ENCODE peak calls at places on chromosomes 16 and 17, in seven cellular contexts. One of them, this sample, is unnamed.

GRCh38 chr17:69967910-69968411 is 107.1 kb upstream of the KCNJ16 start:
- DNase-seq in AG04450: peak
- DNase-seq in cardiac fibroblast: peak
- DNase-seq in MM.1S: no peak
- DNase-seq in neural progenitor cell: no peak
- DNase-seq in WERI-Rb-1: no peak
- DNase-seq in Panc1: no peak
- DNase-seq in this sample: no peak

GRCh38 chr17:78391843-78392242 is 13.4 kb downstream of the PGS1 start:
- DNase-seq in WERI-Rb-1: no peak
- DNase-seq in AG04450: no peak
- DNase-seq in MM.1S: no peak
- DNase-seq in Panc1: no peak
- DNase-seq in neural progenitor cell: no peak
- DNase-seq in cardiac fibroblast: peak
- DNase-seq in this sample: no peak

GRCh38 chr17:33072421-33073175 is 81.0 kb downstream of the SPACA3 start:
- DNase-seq in Panc1: no peak
- DNase-seq in AG04450: no peak
- DNase-seq in cardiac fibroblast: no peak
- DNase-seq in neural progenitor cell: no peak
- DNase-seq in MM.1S: no peak
- DNase-seq in WERI-Rb-1: no peak
- DNase-seq in this sample: no peak

GRCh38 chr16:75099075-75099667 is 17.4 kb downstream of the LDHD start:
- DNase-seq in MM.1S: no peak
- DNase-seq in neural progenitor cell: no peak
- DNase-seq in Panc1: no peak
- DNase-seq in cardiac fibroblast: no peak
- DNase-seq in AG04450: no peak
- DNase-seq in WERI-Rb-1: peak
- DNase-seq in this sample: no peak

GRCh38 chr17:42424991-42425610 is 2.0 kb upstream of the CAVIN1 start:
- DNase-seq in neural progenitor cell: no peak
- DNase-seq in WERI-Rb-1: no peak
- DNase-seq in AG04450: no peak
- DNase-seq in Panc1: no peak
- DNase-seq in MM.1S: no peak
- DNase-seq in cardiac fibroblast: no peak
- DNase-seq in this sample: no peak

GRCh38 chr17:83151442-83152220 is 72.2 kb downstream of the METRNL start:
- DNase-seq in MM.1S: no peak
- DNase-seq in WERI-Rb-1: no peak
- DNase-seq in neural progenitor cell: no peak
- DNase-seq in AG04450: no peak
- DNase-seq in Panc1: no peak
- DNase-seq in cardiac fibroblast: no peak
- DNase-seq in this sample: peak

GRCh38 chr17:49971848-49972485 is 3.0 kb downstream of the DLX4 start:
- DNase-seq in AG04450: no peak
- DNase-seq in WERI-Rb-1: peak
- DNase-seq in Panc1: no peak
- DNase-seq in MM.1S: no peak
- DNase-seq in neural progenitor cell: peak
- DNase-seq in cardiac fibroblast: no peak
- DNase-seq in this sample: no peak

GRCh38 chr16:84761448-84762368 is 58.1 kb upstream of the CRISPLD2 start:
- DNase-seq in AG04450: no peak
- DNase-seq in MM.1S: no peak
- DNase-seq in WERI-Rb-1: no peak
- DNase-seq in cardiac fibroblast: peak
- DNase-seq in Panc1: no peak
- DNase-seq in neural progenitor cell: no peak
- DNase-seq in this sample: no peak

GRCh38 chr16:89120281-89120680 is 26.6 kb downstream of the ACSF3 start:
- DNase-seq in Panc1: no peak
- DNase-seq in cardiac fibroblast: no peak
- DNase-seq in neural progenitor cell: no peak
- DNase-seq in MM.1S: no peak
- DNase-seq in WERI-Rb-1: no peak
- DNase-seq in AG04450: no peak
- DNase-seq in this sample: no peak

GRCh38 chr16:22284637-22285515 is 12.3 kb upstream of the POLR3E start:
- DNase-seq in cardiac fibroblast: no peak
- DNase-seq in Panc1: no peak
- DNase-seq in WERI-Rb-1: no peak
- DNase-seq in MM.1S: no peak
- DNase-seq in AG04450: peak
- DNase-seq in neural progenitor cell: no peak
- DNase-seq in this sample: no peak

GRCh38 chr17:509316-509715 is 156.7 kb upstream of the RPH3AL start:
- DNase-seq in cardiac fibroblast: no peak
- DNase-seq in Panc1: no peak
- DNase-seq in WERI-Rb-1: no peak
- DNase-seq in neural progenitor cell: no peak
- DNase-seq in AG04450: no peak
- DNase-seq in MM.1S: no peak
- DNase-seq in this sample: no peak

GRCh38 chr16:77383606-77384187 is 51.1 kb downstream of the ADAMTS18 start:
- DNase-seq in cardiac fibroblast: no peak
- DNase-seq in MM.1S: no peak
- DNase-seq in WERI-Rb-1: no peak
- DNase-seq in neural progenitor cell: no peak
- DNase-seq in AG04450: no peak
- DNase-seq in Panc1: no peak
- DNase-seq in this sample: no peak

GRCh38 chr16:87325480-87325879 is 8.3 kb upstream of the C16orf95 start:
- DNase-seq in MM.1S: no peak
- DNase-seq in WERI-Rb-1: no peak
- DNase-seq in AG04450: no peak
- DNase-seq in neural progenitor cell: no peak
- DNase-seq in cardiac fibroblast: no peak
- DNase-seq in Panc1: no peak
- DNase-seq in this sample: no peak

GRCh38 chr16:25585526-25585925 is 106.2 kb upstream of the HS3ST4 start:
- DNase-seq in neural progenitor cell: no peak
- DNase-seq in WERI-Rb-1: no peak
- DNase-seq in MM.1S: peak
- DNase-seq in Panc1: no peak
- DNase-seq in AG04450: no peak
- DNase-seq in cardiac fibroblast: no peak
- DNase-seq in this sample: no peak

GRCh38 chr16:21169249-21169981 is 10.9 kb downstream of the LDAF1 start:
- DNase-seq in cardiac fibroblast: peak
- DNase-seq in AG04450: no peak
- DNase-seq in WERI-Rb-1: no peak
- DNase-seq in Panc1: no peak
- DNase-seq in MM.1S: no peak
- DNase-seq in neural progenitor cell: no peak
- DNase-seq in this sample: no peak

GRCh38 chr16:5584100-5584499 is 486.5 kb upstream of the EEF2KMT start:
- DNase-seq in MM.1S: no peak
- DNase-seq in AG04450: no peak
- DNase-seq in WERI-Rb-1: no peak
- DNase-seq in Panc1: no peak
- DNase-seq in neural progenitor cell: no peak
- DNase-seq in cardiac fibroblast: no peak
- DNase-seq in this sample: no peak

GRCh38 chr16:11708421-11708820 is 34.2 kb downstream of the TXNDC11 start:
- DNase-seq in WERI-Rb-1: no peak
- DNase-seq in neural progenitor cell: no peak
- DNase-seq in Panc1: no peak
- DNase-seq in MM.1S: no peak
- DNase-seq in cardiac fibroblast: peak
- DNase-seq in AG04450: no peak
- DNase-seq in this sample: no peak

GRCh38 chr16:69017036-69017783 is 88.2 kb upstream of the HAS3 start:
- DNase-seq in AG04450: no peak
- DNase-seq in neural progenitor cell: no peak
- DNase-seq in MM.1S: no peak
- DNase-seq in WERI-Rb-1: no peak
- DNase-seq in cardiac fibroblast: peak
- DNase-seq in Panc1: no peak
- DNase-seq in this sample: peak

GRCh38 chr17:2853111-2853721 is 57.0 kb downstream of the RAP1GAP2 start:
- DNase-seq in cardiac fibroblast: peak
- DNase-seq in WERI-Rb-1: peak
- DNase-seq in Panc1: no peak
- DNase-seq in AG04450: no peak
- DNase-seq in MM.1S: no peak
- DNase-seq in neural progenitor cell: peak
- DNase-seq in this sample: no peak

GRCh38 chr17:44086364-44087311 is 16.1 kb downstream of the G6PC3 start:
- DNase-seq in MM.1S: no peak
- DNase-seq in AG04450: peak
- DNase-seq in Panc1: no peak
- DNase-seq in neural progenitor cell: peak
- DNase-seq in WERI-Rb-1: peak
- DNase-seq in cardiac fibroblast: peak
- DNase-seq in this sample: no peak

GRCh38 chr17:40323731-40324650 is 15.0 kb downstream of the RARA start:
- DNase-seq in AG04450: no peak
- DNase-seq in neural progenitor cell: no peak
- DNase-seq in WERI-Rb-1: no peak
- DNase-seq in Panc1: no peak
- DNase-seq in cardiac fibroblast: peak
- DNase-seq in MM.1S: peak
- DNase-seq in this sample: no peak

GRCh38 chr17:51004249-51004648 is 116.4 kb downstream of the SPAG9 start:
- DNase-seq in cardiac fibroblast: no peak
- DNase-seq in neural progenitor cell: no peak
- DNase-seq in Panc1: no peak
- DNase-seq in MM.1S: no peak
- DNase-seq in WERI-Rb-1: no peak
- DNase-seq in AG04450: no peak
- DNase-seq in this sample: no peak

GRCh38 chr17:51005768-51006167 is 114.9 kb downstream of the SPAG9 start:
- DNase-seq in MM.1S: no peak
- DNase-seq in AG04450: no peak
- DNase-seq in WERI-Rb-1: no peak
- DNase-seq in Panc1: no peak
- DNase-seq in cardiac fibroblast: no peak
- DNase-seq in neural progenitor cell: no peak
- DNase-seq in this sample: no peak

GRCh38 chr17:51006601-51007000 is 114.1 kb downstream of the SPAG9 start:
- DNase-seq in MM.1S: no peak
- DNase-seq in neural progenitor cell: peak
- DNase-seq in AG04450: no peak
- DNase-seq in Panc1: no peak
- DNase-seq in cardiac fibroblast: peak
- DNase-seq in WERI-Rb-1: no peak
- DNase-seq in this sample: no peak

DNA sequence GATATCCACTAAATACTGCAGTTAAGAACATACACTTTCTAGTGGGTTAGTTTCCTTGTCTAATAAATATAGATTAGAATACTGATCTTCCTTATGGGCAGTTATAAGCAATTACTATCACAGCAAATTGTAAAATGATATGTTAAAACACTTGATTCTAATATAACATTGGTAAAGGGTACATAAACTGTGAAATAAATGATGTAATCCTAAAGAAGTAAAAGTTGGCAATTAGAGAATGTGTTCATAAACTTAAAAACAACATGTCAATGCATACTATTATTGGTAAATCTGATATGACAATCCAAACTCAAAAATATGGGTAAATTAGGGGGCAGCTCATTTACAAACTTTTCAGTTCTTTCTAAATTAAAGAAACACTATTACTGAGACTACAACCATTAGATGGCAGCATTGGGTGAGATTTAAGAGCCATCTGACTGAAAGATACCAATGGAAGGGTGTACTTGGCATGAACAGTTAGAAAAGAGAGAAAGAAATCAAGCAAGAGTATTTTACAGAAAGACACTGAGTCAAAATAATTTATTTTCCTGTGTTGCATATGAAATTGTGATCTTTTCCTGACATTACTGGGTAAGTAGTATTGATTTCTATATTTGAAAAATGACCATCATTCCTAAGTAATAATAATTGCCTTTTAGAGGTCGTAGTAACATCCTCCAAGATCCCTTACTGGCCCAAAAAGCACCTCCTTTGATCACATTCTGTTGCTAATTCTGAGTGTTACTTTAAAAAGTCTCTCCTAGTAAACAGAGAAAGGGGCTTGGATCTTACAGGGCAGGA is 119.6 kb downstream of the SPAG9 start:
- DNase-seq in neural progenitor cell: peak
- DNase-seq in WERI-Rb-1: no peak
- DNase-seq in cardiac fibroblast: peak
- DNase-seq in AG04450: peak
- DNase-seq in Panc1: peak
- DNase-seq in MM.1S: peak
- DNase-seq in this sample: peak
- TF ChIP-seq CTCF in neural progenitor cell: peak
- TF ChIP-seq CTCF in WERI-Rb-1: peak
- TF ChIP-seq CTCF in cardiac fibroblast: peak
- TF ChIP-seq CTCF in AG04450: peak
- TF ChIP-seq CTCF in Panc1: peak
- TF ChIP-seq CTCF in MM.1S: peak
- TF ChIP-seq CTCF in this sample: peak

GRCh38 chr17:59963738-59964454 is 644 bp downstream of the RNFT1 start:
- DNase-seq in WERI-Rb-1: peak
- DNase-seq in AG04450: peak
- DNase-seq in cardiac fibroblast: peak
- DNase-seq in neural progenitor cell: peak
- DNase-seq in MM.1S: peak
- DNase-seq in Panc1: no peak
- DNase-seq in this sample: peak
- H3K4me3 ChIP-seq in WERI-Rb-1: peak
- H3K4me3 ChIP-seq in AG04450: peak
- H3K4me3 ChIP-seq in cardiac fibroblast: peak
- H3K4me3 ChIP-seq in neural progenitor cell: peak
- H3K4me3 ChIP-seq in MM.1S: peak
- H3K4me3 ChIP-seq in Panc1: peak
- H3K4me3 ChIP-seq in this sample: peak

DNA sequence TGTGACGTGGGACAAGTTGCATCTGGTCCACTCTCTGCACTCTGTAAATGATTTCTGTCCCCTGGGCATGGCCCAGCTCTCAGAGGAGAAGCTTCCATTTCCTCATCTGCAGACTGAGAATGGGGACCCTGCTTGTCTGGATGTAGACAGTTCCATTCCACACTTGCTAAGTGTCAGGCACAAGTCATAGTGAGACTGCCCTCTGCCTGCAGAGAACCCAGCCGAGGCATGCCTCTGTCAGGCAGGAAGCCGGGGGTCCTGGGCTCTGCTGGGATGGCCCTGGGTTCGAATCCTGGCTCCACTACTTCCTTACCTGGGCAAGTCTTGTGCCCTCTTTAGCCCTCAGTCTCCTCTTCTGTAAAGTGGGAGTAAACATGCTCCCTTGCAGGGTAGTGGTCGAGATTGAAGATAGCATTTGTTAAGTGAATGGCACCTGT is 4.1 kb downstream of the MAP2K3 start:
- DNase-seq in WERI-Rb-1: no peak
- DNase-seq in MM.1S: no peak
- DNase-seq in Panc1: no peak
- DNase-seq in cardiac fibroblast: no peak
- DNase-seq in AG04450: no peak
- DNase-seq in neural progenitor cell: no peak
- DNase-seq in this sample: no peak
- TF ChIP-seq CTCF in WERI-Rb-1: no peak
- TF ChIP-seq CTCF in MM.1S: peak
- TF ChIP-seq CTCF in Panc1: no peak
- TF ChIP-seq CTCF in cardiac fibroblast: no peak
- TF ChIP-seq CTCF in AG04450: no peak
- TF ChIP-seq CTCF in neural progenitor cell: no peak
- TF ChIP-seq CTCF in this sample: peak

GRCh38 chr17:17551361-17551760 is 40.1 kb downstream of the PEMT start:
- DNase-seq in neural progenitor cell: peak
- DNase-seq in cardiac fibroblast: no peak
- DNase-seq in MM.1S: no peak
- DNase-seq in AG04450: no peak
- DNase-seq in WERI-Rb-1: no peak
- DNase-seq in Panc1: no peak
- DNase-seq in this sample: no peak
- H3K4me3 ChIP-seq in neural progenitor cell: no peak
- H3K4me3 ChIP-seq in cardiac fibroblast: no peak
- H3K4me3 ChIP-seq in MM.1S: no peak
- H3K4me3 ChIP-seq in AG04450: no peak
- H3K4me3 ChIP-seq in WERI-Rb-1: no peak
- H3K4me3 ChIP-seq in Panc1: no peak
- H3K4me3 ChIP-seq in this sample: no peak